ENCODE peak calls at places on chromosomes 1 and 21, in four cellular contexts. M is sigmoid colon, T is GM12878, J is stomach. U is an unnamed sample.

GRCh38 chr1:199113265-199113869 is 474.5 kb downstream of the PTPRC start:
- DNase-seq in T (peak; percentile 43), M (no peak), J (peak; percentile 34), U (no peak)

GRCh38 chr1:217138839-217139466 is 415.7 kb upstream of the ESRRG start:
- DNase-seq in T (no peak), M (no peak), J (no peak), U (no peak)

GRCh38 chr1:68703921-68704354 is 207.1 kb upstream of the DEPDC1 start:
- DNase-seq in J (no peak), T (no peak), M (no peak), U (no peak)

GRCh38 chr1:217562229-217562878 is 68.5 kb downstream of the GPATCH2 start:
- DNase-seq in T (no peak), M (no peak), J (no peak), U (no peak)

GRCh38 chr1:56758135-56758534 is 61.1 kb downstream of the FYB2 start:
- DNase-seq in J (peak; percentile 43), T (no peak), M (no peak), U (peak; percentile 19)

GRCh38 chr1:152859696-152860095 is at the start of gene LCE7A:
- DNase-seq in M (no peak), T (no peak), J (no peak), U (no peak)

GRCh38 chr1:172273668-172274396 is 146.7 kb upstream of the C1orf105 start:
- DNase-seq in M (no peak), J (no peak), T (no peak), U (no peak)

GRCh38 chr1:41811051-41811795 is 107.5 kb downstream of the HIVEP3 start:
- DNase-seq in M (no peak), T (no peak), J (no peak), U (no peak)

GRCh38 chr1:202046227-202046626 is 35.8 kb downstream of the ELF3 start:
- DNase-seq in J (peak; percentile 97), T (no peak), M (no peak), U (peak; percentile 94)

GRCh38 chr21:36945496-36946138 is 20.9 kb downstream of the HLCS start:
- DNase-seq in J (no peak), T (no peak), M (no peak), U (no peak)

GRCh38 chr1:36882536-36883285 is 151.6 kb downstream of the GRIK3 start:
- DNase-seq in J (peak; percentile 9), T (no peak), M (no peak), U (peak; percentile 1)

GRCh38 chr21:38487906-38488639 is 10.2 kb downstream of the ERG start:
- DNase-seq in T (no peak), J (no peak), M (no peak), U (no peak)

GRCh38 chr1:42941640-42942330 is 16.9 kb downstream of the SLC2A1 start:
- DNase-seq in T (no peak), M (peak; percentile 83), J (peak; percentile 84), U (peak; percentile 81)

DNA sequence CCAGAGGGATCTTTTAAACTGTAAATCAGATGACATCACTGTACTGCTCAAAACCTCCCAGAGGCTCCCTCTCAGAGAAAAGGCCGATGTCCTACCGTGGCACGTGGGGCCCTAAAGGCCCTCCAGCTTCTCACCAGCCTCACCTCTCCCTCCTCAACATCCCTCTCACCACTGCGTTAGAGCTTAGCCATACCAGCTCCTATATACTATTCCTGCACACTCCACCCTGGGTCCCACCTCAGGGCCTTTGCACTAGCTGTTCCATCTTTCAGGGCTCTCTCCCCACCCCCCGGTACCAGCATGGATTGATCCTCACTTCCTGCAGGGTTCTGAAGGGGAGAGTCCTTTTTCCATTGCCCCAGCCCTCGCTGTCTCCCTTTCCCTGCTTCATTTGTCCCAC is 111.8 kb downstream of the KAZN start:
- DNase-seq in M (no peak), T (no peak), J (no peak), U (no peak)
- H3K27ac ChIP-seq in M (no peak overlapping the region), T (no peak overlapping the region), J (no peak overlapping the region), U (no peak overlapping the region)

GRCh38 chr1:115767403-115767802 is 1.1 kb downstream of the CASQ2 start:
- DNase-seq in J (no peak), M (no peak), T (no peak), U (no peak)

GRCh38 chr1:115768549-115768948 is at the start of gene CASQ2:
- DNase-seq in M (peak; percentile 78), J (no peak), T (no peak), U (no peak)

GRCh38 chr1:115771094-115771846 is 2.8 kb upstream of the CASQ2 start:
- DNase-seq in J (peak; percentile 28), T (no peak), M (no peak), U (no peak)

DNA sequence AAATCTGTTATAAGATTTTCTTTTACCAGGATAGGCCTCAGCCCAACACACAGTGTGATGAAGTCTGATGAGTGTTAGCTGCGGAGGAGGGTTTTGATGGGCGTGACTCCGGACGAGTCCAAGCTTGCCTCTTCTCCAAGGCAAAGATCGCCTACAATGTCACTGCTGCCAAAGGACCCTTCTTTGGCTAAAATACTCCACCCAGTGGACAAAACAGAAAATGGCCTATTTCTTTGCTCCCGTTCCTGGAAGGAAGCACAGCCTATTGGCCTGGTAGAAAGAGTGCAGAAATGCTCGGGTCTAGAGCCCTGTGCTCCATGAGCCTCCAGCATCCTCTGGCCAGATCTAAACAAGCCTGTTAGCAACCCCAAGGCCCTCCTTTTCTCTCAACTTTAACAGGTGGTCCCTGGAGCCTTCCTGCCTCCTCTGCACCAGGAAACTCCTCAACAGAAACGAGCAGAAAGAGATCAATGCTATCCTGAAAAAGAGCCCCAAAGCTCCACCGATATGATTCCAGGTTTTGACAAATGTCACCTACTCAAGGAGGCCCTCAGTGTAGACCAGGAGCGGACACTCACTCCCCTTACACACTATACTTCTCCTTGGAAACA is 3.4 kb upstream of the CASQ2 start:
- DNase-seq in J (peak; percentile 47), M (peak; percentile 85), T (peak; percentile 53), U (peak; percentile 81)
- TF ChIP-seq POLR2AphosphoS5 in J (peak; percentile 45), M (peak; percentile 47), T (no peak), U (peak; percentile 68)

GRCh38 chr1:27365372-27366112 is 1.2 kb downstream of the MAP3K6 start:
- DNase-seq in T (no peak), M (peak; percentile 97), J (peak; percentile 89), U (peak; percentile 90)

GRCh38 chr1:27367160-27367650 is 444 bp upstream of the MAP3K6 start:
- DNase-seq in T (no peak), J (no peak), M (no peak), U (no peak)

GRCh38 chr1:27364696-27365371 is 1.9 kb downstream of the MAP3K6 start:
- DNase-seq in T (no peak), M (no peak), J (no peak), U (no peak)

GRCh38 chr1:27366411-27367159 is at the start of gene MAP3K6:
- DNase-seq in J (peak; percentile 90), T (no peak), M (peak; percentile 96), U (peak; percentile 93)

GRCh38 chr1:27366113-27366410 is 699 bp downstream of the MAP3K6 start:
- DNase-seq in T (no peak), J (peak; percentile 82), M (peak; percentile 94), U (peak; percentile 81)
- TF ChIP-seq POLR2A in T (no peak), J (no peak), M (no peak), U (peak; percentile 54)

DNA sequence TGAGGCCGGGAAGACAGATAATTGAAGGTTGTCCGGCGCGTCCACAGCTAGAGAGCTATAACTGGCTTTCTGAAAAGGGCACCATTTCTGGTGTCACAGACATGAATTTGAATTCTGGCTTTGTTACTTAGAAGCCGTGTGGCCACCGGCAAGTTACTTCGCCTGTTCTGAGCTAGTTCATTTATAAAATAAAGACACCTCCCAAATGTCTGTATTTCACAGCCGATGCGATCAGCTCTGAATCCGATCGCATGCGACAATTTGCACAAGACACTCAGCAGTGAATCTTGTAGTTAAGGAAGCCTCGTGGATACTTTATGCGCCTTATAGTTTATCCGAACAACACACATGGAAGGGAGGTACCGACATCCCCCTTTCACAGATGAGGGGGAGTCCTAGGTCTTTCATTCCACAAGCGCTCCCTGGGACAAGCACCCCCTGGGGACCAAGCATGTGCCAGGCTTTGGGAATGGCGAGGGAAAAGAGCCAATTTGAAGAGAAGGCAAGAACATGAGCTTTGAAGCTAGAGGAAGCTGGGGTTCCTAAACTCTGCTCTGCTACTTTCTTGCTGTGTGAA is 4.0 kb downstream of the ID3 start:
- DNase-seq in T (no peak), M (no peak), J (no peak), U (no peak)
- H3K27ac ChIP-seq in T (peak overlapping the region; percentile 64), M (peak overlapping the region; percentile 96), J (peak overlapping the region; percentile 97), U (peak overlapping the region; percentile 86)

GRCh38 chr1:84300501-84300900 is 1.0 kb upstream of the SAMD13 start:
- DNase-seq in T (no peak), M (no peak), J (no peak), U (no peak)

GRCh38 chr1:84297546-84298244 is 3.8 kb upstream of the SAMD13 start:
- DNase-seq in M (no peak), J (no peak), T (no peak), U (no peak)

GRCh38 chr1:84299536-84300260 is 1.8 kb upstream of the SAMD13 start:
- DNase-seq in T (no peak), M (no peak), J (no peak), U (no peak)

GRCh38 chr1:84298336-84298687 is 3.2 kb upstream of the SAMD13 start:
- DNase-seq in J (peak; percentile 62), T (no peak), M (peak; percentile 70), U (peak; percentile 18)

GRCh38 chr1:84298688-84299535 is 2.6 kb upstream of the SAMD13 start:
- DNase-seq in M (peak; percentile 66), T (no peak), J (peak; percentile 31), U (peak; percentile 10)
- TF ChIP-seq POLR2AphosphoS5 in M (no peak), T (no peak), J (no peak), U (no peak)

DNA sequence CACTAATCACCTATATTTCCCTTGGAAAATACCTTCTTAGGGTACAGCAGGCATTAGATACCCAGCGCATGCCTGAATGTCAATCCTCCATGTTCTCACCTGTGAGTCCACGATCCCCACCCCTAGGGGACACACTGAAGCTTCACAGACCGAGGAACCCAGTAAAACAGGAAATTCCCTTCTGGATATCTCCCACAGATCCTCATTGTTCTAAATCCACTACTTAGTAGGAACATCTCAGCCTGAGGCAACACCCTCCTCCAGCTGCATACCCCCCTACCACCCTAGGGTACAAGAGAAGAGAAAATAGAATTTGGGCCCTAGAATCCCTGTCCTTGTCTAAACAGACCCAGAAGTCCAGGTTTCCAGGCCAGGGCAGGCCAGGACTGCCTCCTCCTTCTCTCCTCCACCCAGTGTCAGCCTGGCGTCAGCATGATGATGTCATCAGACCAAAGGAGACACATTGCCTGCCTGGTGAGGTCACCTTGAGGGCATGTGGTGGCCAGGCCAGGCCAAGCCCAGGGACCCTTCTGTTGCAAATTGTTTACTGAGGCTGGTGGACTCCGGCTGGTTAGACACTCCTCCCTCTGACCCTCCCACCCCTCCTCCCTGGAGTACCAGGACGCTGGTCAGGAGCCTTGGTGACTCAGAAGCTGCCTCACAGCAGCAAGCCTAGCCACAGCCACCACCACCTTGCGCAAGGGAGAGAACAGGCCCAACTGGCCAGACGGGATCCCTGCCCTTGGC is 6.2 kb downstream of the NECTIN4 start:
- DNase-seq in M (peak; percentile 84), J (peak; percentile 94), T (no peak), U (peak; percentile 91)
- TF ChIP-seq POLR2A in M (no peak), J (no peak), T (no peak), U (peak; percentile 29)

DNA sequence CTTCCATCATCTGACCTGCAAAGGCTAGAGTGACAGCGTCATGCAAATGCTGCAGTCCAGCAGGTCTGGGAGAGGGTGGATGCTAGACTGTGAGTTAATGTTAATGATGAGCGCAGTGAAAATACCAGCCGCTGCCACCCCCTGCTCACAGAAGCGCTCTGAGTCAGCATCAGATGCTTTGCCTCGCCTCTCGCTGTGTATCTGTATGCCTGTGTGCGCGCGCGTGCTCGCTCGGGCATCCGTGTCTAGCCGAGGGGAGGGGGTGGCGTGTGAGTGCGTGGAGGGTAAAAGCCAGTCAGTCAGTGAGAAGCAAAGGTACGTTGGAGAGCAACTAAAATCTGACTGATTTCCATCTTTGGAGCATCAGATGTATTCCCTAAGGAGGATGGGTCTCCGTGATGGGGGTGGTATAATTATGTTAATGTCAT is 858.7 kb downstream of the USP25 start:
- DNase-seq in T (no peak), M (peak; percentile 85), J (peak; percentile 31), U (peak; percentile 51)
- H3K27ac ChIP-seq in T (no peak overlapping the region), M (peak overlapping the region; percentile 63), J (peak overlapping the region; percentile 69), U (peak overlapping the region; percentile 59)

GRCh38 chr1:1440941-1441888 is 5.7 kb downstream of the VWA1 start:
- DNase-seq in M (no peak), T (no peak), J (peak; percentile 61), U (no peak)
- TF ChIP-seq POLR2AphosphoS5 in M (no peak), T (no peak), J (peak; percentile 32), U (no peak)